ENCODE peak calls at places on chromosome 20, in eight cellular contexts. R is GM12865, M is Calu3, N is heart right ventricle, P is thoracic aorta, W is psoas muscle, B is H9, V is choroid plexus epithelial cell. C is an unnamed sample.

GRCh38 chr20:21503345-21503744 is 10.5 kb downstream of the NKX2-2 start:
- DNase-seq in N (no peak), V (peak; percentile 28), W (no peak), M (no peak), P (no peak), R (peak; percentile 91), B (no peak), C (no peak)

GRCh38 chr20:35618372-35619131 is 2.9 kb downstream of the SPAG4 start:
- DNase-seq in R (peak; percentile 39), N (peak; percentile 33), W (no peak), V (peak; percentile 58), B (peak; percentile 55), P (no peak), M (peak; percentile 54), C (no peak)

GRCh38 chr20:61387204-61387958 is 135.3 kb downstream of the CDH4 start:
- DNase-seq in N (peak; percentile 20), R (no peak), P (no peak), M (no peak), B (peak; percentile 63), W (no peak), V (peak; percentile 63), C (no peak)

GRCh38 chr20:64083380-64084208 is 604 bp downstream of the LKAAEAR1 start:
- DNase-seq in P (no peak), N (peak; percentile 77), V (peak; percentile 75), R (peak; percentile 74), B (peak; percentile 87), W (peak; percentile 82), M (peak; percentile 90), C (peak; percentile 92)

GRCh38 chr20:34069341-34070078 is 42.5 kb downstream of the EIF2S2 start:
- DNase-seq in V (peak; percentile 90), B (peak; percentile 72), P (peak; percentile 31), N (peak; percentile 48), M (peak; percentile 84), R (peak; percentile 74), W (peak; percentile 79), C (peak; percentile 88)

GRCh38 chr20:16350465-16350864 is 222.8 kb downstream of the KIF16B start:
- DNase-seq in V (peak; percentile 20), M (no peak), W (peak; percentile 64), P (no peak), B (no peak), N (no peak), R (no peak), C (no peak)

GRCh38 chr20:43243672-43244269 is 54.1 kb upstream of the PTPRT start:
- DNase-seq in W (no peak), B (peak; percentile 53), N (no peak), R (peak; percentile 3), P (no peak), V (no peak), M (peak; percentile 43), C (no peak)

GRCh38 chr20:60921021-60921622 is 330.9 kb upstream of the CDH4 start:
- DNase-seq in M (no peak), B (peak; percentile 51), P (no peak), N (peak; percentile 43), V (peak; percentile 18), W (peak; percentile 59), R (no peak), C (no peak)

GRCh38 chr20:62831854-62832211 is 15.0 kb downstream of the COL9A3 start:
- DNase-seq in M (no peak), V (no peak), P (no peak), N (no peak), W (peak; percentile 3), B (no peak), R (no peak), C (no peak)

GRCh38 chr20:57918546-57918945 is 208.7 kb upstream of the PMEPA1 start:
- DNase-seq in P (no peak), B (no peak), V (no peak), R (no peak), N (no peak), M (no peak), W (no peak), C (no peak)

GRCh38 chr20:45813489-45813888 is 1.0 kb downstream of the UBE2C start:
- DNase-seq in W (no peak), N (no peak), R (no peak), V (no peak), M (no peak), B (no peak), P (no peak), C (no peak)

GRCh38 chr20:41692479-41693135 is 74.4 kb upstream of the CHD6 start:
- DNase-seq in V (peak; percentile 75), R (peak; percentile 90), M (peak; percentile 79), N (peak; percentile 86), B (peak; percentile 96), P (peak; percentile 65), W (peak; percentile 93), C (no peak)

GRCh38 chr20:39855799-39856198 is 833.2 kb downstream of the MAFB start:
- DNase-seq in R (no peak), B (no peak), W (no peak), V (peak; percentile 24), N (no peak), P (no peak), M (no peak), C (no peak)

GRCh38 chr20:1995531-1996310 is 1.9 kb upstream of the PDYN start:
- DNase-seq in N (no peak), P (no peak), R (no peak), V (no peak), B (no peak), M (no peak), W (no peak), C (peak; percentile 73)

GRCh38 chr20:46206025-46206424 is 87.9 kb downstream of the CD40 start:
- DNase-seq in B (no peak), N (no peak), M (peak; percentile 73), P (no peak), V (peak; percentile 43), R (peak; percentile 39), W (no peak), C (no peak)

GRCh38 chr20:21352703-21353102 is 44.6 kb downstream of the NKX2-4 start:
- DNase-seq in W (no peak), R (no peak), N (no peak), V (peak; percentile 90), M (no peak), B (no peak), P (no peak), C (no peak)

GRCh38 chr20:34709044-34709835 is 5.1 kb downstream of the TP53INP2 start:
- DNase-seq in N (peak; percentile 86), W (peak; percentile 89), R (peak; percentile 92), B (peak; percentile 85), P (peak; percentile 56), M (peak; percentile 88), V (peak; percentile 75), C (peak; percentile 92)

GRCh38 chr20:32945710-32946221 is 58.5 kb downstream of the SUN5 start:
- DNase-seq in R (peak; percentile 15), P (no peak), B (no peak), V (peak; percentile 67), M (peak; percentile 33), W (no peak), N (no peak), C (no peak)
- TF ChIP-seq CTCF in R (peak; percentile 45), P (no peak), B (peak; percentile 80), V (peak; percentile 73), M (peak; percentile 75), W (peak; percentile 40), N (peak; percentile 36), C (peak; percentile 53)

GRCh38 chr20:48708116-48708515 is 119.7 kb downstream of the PREX1 start:
- DNase-seq in B (no peak), W (no peak), V (no peak), P (no peak), R (no peak), N (no peak), M (no peak), C (no peak)

GRCh38 chr20:48706116-48706656 is 121.6 kb downstream of the PREX1 start:
- DNase-seq in N (no peak), W (no peak), P (no peak), M (no peak), R (no peak), V (peak; percentile 81), B (no peak), C (no peak)

GRCh38 chr20:48705208-48706115 is 122.3 kb downstream of the PREX1 start:
- DNase-seq in R (no peak), N (no peak), V (peak; percentile 51), W (no peak), P (no peak), B (no peak), M (no peak), C (no peak)

GRCh38 chr20:48708630-48709029 is 119.2 kb downstream of the PREX1 start:
- DNase-seq in V (no peak), B (no peak), M (no peak), N (no peak), R (no peak), P (no peak), W (no peak), C (no peak)

DNA sequence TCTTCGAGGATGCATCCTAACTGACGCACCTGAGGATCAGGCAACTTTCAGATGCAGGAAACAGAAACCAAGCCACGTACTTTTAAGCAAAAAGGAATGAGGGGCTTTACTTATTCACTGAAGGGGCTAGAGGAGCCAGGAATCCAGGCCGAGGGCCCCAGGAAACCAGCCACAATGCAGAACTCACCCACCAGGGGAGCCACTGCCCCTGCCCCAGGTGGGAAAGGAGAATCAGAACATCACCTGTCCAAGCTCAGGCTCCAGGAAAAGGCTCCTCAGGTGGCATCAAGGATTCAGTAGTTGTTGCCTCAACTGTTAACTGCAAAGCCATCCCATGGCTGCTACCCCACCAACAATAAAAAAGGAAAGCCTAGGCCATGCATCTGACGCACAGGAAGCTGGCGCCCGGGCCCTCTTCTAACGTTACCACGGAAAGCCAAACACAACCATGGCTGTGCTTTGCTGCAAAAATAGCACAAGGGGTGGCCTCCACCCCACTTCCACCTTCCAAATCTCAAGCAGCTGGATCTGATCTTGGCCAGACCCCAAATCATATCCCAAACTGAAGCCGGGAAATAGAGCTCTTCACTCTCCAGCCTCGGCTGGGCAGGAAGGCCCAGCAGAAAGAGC is 121.0 kb downstream of the PREX1 start:
- DNase-seq in B (no peak), V (no peak), P (peak; percentile 41), N (peak; percentile 43), W (peak; percentile 74), R (no peak), M (no peak), C (no peak)
- TF ChIP-seq CTCF in B (peak; percentile 51), V (peak; percentile 14), P (no peak), N (no peak), W (no peak), R (no peak), M (no peak), C (no peak)

GRCh38 chr20:36929691-36930090 is 21.8 kb downstream of the SAMHD1 start:
- DNase-seq in N (no peak), V (no peak), B (no peak), P (no peak), W (no peak), R (no peak), M (no peak), C (no peak)
- TF ChIP-seq CTCF in N (no peak), V (no peak), B (no peak), P (no peak), W (no peak), R (no peak), M (no peak), C (no peak)

DNA sequence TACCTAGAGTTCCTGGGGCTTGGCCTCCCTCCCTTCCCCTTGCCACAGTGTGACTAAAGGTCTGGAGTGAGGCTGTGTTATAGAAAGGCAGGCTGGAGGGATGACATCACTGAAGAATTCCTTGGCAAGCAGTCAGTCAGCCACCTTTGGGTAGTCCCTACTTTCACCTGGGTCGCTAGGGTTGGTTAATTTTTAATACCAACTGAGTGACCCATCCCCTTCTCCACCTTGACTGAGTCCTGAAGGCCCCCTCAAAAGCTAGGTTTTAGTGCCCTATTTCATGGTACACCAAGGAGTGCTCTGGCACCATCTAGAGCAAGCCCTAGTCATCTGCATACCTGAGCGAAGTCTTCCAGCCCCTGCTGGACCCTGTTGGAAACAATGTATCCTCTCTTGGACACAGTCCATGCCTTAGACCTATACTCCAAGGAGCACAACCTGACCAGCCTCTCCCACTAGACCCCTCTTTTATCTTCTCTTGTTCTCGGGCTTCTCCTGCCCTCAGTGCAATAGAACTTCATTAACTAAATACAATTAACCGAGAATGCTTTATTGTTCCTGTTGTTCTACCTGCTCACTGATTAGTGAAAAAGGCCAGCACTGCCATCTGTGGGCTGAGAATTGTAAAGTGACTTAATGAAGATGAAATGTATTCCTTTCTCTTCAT is 44.6 kb downstream of the RIN2 start:
- DNase-seq in M (peak; percentile 32), W (no peak), V (no peak), R (no peak), N (no peak), P (no peak), B (peak; percentile 47), C (no peak)
- TF ChIP-seq CTCF in M (peak; percentile 17), W (peak; percentile 23), V (peak; percentile 52), R (no peak), N (peak; percentile 39), P (no peak), B (peak; percentile 61), C (peak; percentile 18)

C was measured in osteocyte.